ENCODE peak calls at places on chromosome 1, in nine cellular contexts. T is nephron progenitor cell, P is esophagus muscularis mucosa, R is PC-3, O is GM12878, Q is astrocyte of the cerebellum, U is cardiac fibroblast, D is adrenal gland, S is sigmoid colon. Z is an unnamed sample.

GRCh38 chr1:66730462-66730861 is 21.8 kb upstream of the DYNLT5 start:
- DNase-seq in Q (no peak), O (no peak), U (no peak), R (no peak), P (no peak), D (no peak), T (no peak), S (no peak), Z (no peak)

GRCh38 chr1:2927995-2928732 is 93.1 kb upstream of the ACTRT2 start:
- DNase-seq in Q (no peak), S (no peak), D (no peak), O (no peak), U (no peak), T (no peak), R (no peak), P (no peak), Z (no peak)

GRCh38 chr1:67713071-67713806 is 28.2 kb downstream of the GADD45A start:
- DNase-seq in Q (peak; percentile 81), T (no peak), U (peak; percentile 91), D (peak; percentile 61), R (peak; percentile 96), O (no peak), P (no peak), S (no peak), Z (no peak)

GRCh38 chr1:229535226-229535625 is 23.3 kb downstream of the ABCB10 start:
- DNase-seq in U (no peak), O (no peak), P (no peak), T (no peak), S (no peak), R (no peak), D (no peak), Q (no peak), Z (no peak)

GRCh38 chr1:223227486-223228196 is 84.6 kb upstream of the TLR5 start:
- DNase-seq in Q (no peak), O (no peak), R (no peak), S (no peak), T (no peak), U (no peak), D (no peak), P (no peak), Z (no peak)

GRCh38 chr1:88293791-88294190 is 390.3 kb upstream of the PKN2 start:
- DNase-seq in T (no peak), S (no peak), P (no peak), O (no peak), U (no peak), Q (no peak), D (no peak), R (no peak), Z (no peak)

GRCh38 chr1:235160965-235161684 is at the start of gene RBM34:
- DNase-seq in P (peak; percentile 97), R (peak; percentile 86), S (peak; percentile 95), Q (peak; percentile 77), D (peak; percentile 94), T (peak; percentile 96), O (peak; percentile 65), U (peak; percentile 90), Z (peak; percentile 91)

GRCh38 chr1:82177190-82177589 is 376.5 kb downstream of the ADGRL2 start:
- DNase-seq in P (no peak), Q (no peak), S (no peak), D (no peak), R (peak; percentile 8), T (no peak), U (peak; percentile 64), O (no peak), Z (no peak)

GRCh38 chr1:177181280-177181630 is 10.5 kb downstream of the BRINP2 start:
- DNase-seq in P (no peak), S (no peak), D (peak; percentile 15), R (no peak), Q (no peak), O (no peak), U (no peak), T (no peak), Z (no peak)

GRCh38 chr1:25487628-25488027 is 55.8 kb upstream of the LDLRAP1 start:
- DNase-seq in R (peak; percentile 27), T (no peak), U (no peak), P (no peak), D (no peak), S (no peak), O (no peak), Q (no peak), Z (peak; percentile 40)

GRCh38 chr1:32972814-32973428 is 8.3 kb upstream of the RNF19B start:
- DNase-seq in P (no peak), R (peak; percentile 67), U (no peak), D (peak; percentile 73), Q (no peak), O (no peak), T (peak; percentile 79), S (peak; percentile 77), Z (peak; percentile 54)

GRCh38 chr1:3820316-3820715 is 24.0 kb upstream of the LRRC47 start:
- DNase-seq in S (peak; percentile 25), U (no peak), T (no peak), Q (no peak), D (no peak), P (no peak), O (no peak), R (no peak), Z (no peak)

GRCh38 chr1:192747305-192747704 is 61.5 kb upstream of the RGS2 start:
- DNase-seq in R (no peak), O (no peak), S (no peak), U (peak; percentile 80), Q (peak; percentile 29), P (no peak), D (no peak), T (no peak), Z (no peak)

GRCh38 chr1:99018313-99018712 is 13.7 kb upstream of the PLPPR5 start:
- DNase-seq in O (no peak), D (no peak), R (peak; percentile 13), S (no peak), Q (no peak), U (no peak), P (no peak), T (no peak), Z (no peak)

GRCh38 chr1:222618001-222618879 is at the start of gene MIA3:
- DNase-seq in P (no peak), S (peak; percentile 67), Q (no peak), R (peak; percentile 70), D (peak; percentile 22), T (peak; percentile 81), O (no peak), U (no peak), Z (peak; percentile 57)

GRCh38 chr1:67719329-67720196 is 34.6 kb downstream of the GADD45A start:
- DNase-seq in U (no peak), S (no peak), Q (no peak), O (no peak), T (no peak), P (no peak), R (no peak), D (no peak), Z (no peak)

GRCh38 chr1:24102966-24103365 is 9.0 kb downstream of the MYOM3 start:
- DNase-seq in O (no peak), P (no peak), T (no peak), S (no peak), Q (no peak), R (no peak), D (no peak), U (no peak), Z (no peak)

GRCh38 chr1:22741118-22741517 is 30.5 kb downstream of the EPHB2 start:
- DNase-seq in U (no peak), O (no peak), P (no peak), T (no peak), Q (no peak), D (no peak), R (no peak), S (no peak), Z (no peak)

GRCh38 chr1:232923739-232924386 is 26.5 kb upstream of the NTPCR start:
- DNase-seq in U (peak; percentile 3), Q (no peak), O (peak; percentile 39), D (no peak), S (no peak), P (no peak), T (no peak), R (peak; percentile 57), Z (no peak)

DNA sequence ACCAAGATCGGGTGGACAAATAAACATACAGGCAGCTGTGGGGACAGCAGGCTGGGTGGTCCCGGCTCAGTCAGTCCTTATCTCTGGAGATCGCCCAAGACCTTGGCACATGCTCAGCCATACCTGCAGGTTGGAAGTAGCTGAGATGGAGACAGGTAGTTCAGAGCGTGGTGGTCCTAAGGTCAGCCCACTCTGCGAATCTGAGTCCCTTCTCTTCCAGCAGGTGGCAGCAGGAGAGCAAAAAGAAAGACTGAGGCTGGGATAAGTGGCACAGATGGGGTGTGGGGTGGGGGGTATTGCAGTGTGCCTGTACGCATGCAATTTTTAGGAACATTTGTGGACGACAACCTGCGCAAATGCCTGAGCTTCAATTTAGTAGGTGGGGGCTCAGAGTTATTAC is 104.9 kb downstream of the TENT5C start:
- DNase-seq in T (no peak), O (no peak), Q (no peak), D (no peak), S (no peak), R (peak; percentile 44), P (no peak), U (no peak), Z (no peak)
- TF ChIP-seq CTCF in T (no peak), O (peak; percentile 48), Q (peak; percentile 40), D (no peak), S (no peak), R (peak; percentile 86), P (no peak), U (peak; percentile 49), Z (peak; percentile 30)

DNA sequence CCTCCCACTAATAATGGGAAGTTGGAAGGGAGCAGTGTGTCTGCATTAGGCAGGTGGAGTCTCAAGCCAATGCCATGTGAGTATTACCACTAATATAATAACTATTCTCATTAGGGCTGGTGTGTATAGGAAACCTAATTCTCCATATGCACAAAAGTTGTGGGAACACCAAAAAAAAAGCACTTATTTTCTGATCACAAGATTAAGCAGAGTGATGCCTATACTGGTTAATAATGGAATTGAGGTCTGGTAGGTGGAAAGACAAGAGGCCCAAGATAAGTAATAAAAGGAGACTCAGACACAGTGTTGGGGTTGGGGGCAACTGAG is 7.0 kb upstream of the NPL start:
- DNase-seq in T (no peak), O (no peak), D (no peak), P (no peak), R (no peak), Q (no peak), S (no peak), U (no peak), Z (no peak)
- TF ChIP-seq CTCF in T (no peak), O (no peak), D (no peak), P (peak; percentile 0), R (no peak), Q (no peak), S (no peak), U (no peak), Z (no peak)

GRCh38 chr1:200960236-200960947 is 63.1 kb downstream of the KIF21B start:
- DNase-seq in Q (no peak), P (no peak), O (no peak), T (no peak), U (no peak), S (no peak), D (no peak), R (no peak), Z (no peak)
- TF ChIP-seq CTCF in Q (no peak), P (no peak), O (no peak), T (no peak), U (no peak), S (no peak), D (no peak), R (no peak), Z (no peak)

DNA sequence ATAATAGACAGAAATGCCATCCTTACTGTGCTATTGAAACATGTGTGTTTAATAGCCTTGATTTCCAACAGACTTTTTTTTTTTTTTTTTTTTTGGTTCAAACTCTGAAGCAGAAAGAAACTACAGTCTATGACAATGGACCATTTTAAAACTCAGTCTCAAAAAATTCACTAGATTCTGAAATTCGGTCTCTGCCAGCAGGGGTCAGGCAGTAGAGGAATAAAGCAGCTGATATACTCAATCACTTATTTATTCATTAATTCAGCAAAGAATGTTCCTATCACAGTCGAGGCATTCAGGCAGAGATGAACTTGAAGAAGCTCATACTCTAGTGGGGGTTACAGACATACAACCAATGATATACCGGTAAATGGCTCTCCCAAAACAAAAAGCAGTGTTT is 260.9 kb upstream of the DMRTA2 start:
- DNase-seq in D (no peak), S (no peak), O (no peak), Q (no peak), U (no peak), T (no peak), P (no peak), R (no peak), Z (no peak)
- TF ChIP-seq CTCF in D (no peak), S (no peak), O (no peak), Q (no peak), U (no peak), T (no peak), P (no peak), R (peak; percentile 39), Z (no peak)

Z was measured in neural crest cell.